ENCODE peak calls at places on chromosome 11, in six cellular contexts. A is NCI-H1092 treated with DMSO at 0.1 percent for 48 hours; T is BJ; O is activated CD4-positive, CD25-positive, alpha-beta regulatory T cell treated with anti-CD3 and anti-CD28 coated beads, Interleukin-2, amount 50 U/mL, for 16 hours; E is stimulated activated CD4-positive, alpha-beta T cell treated with anti-CD3 and anti-CD28 coated beads, Interleukin-1b, Interleukin-23, amount 100 ng/mL, for 1 hour; I is HT1080. D is an unnamed sample.

GRCh38 chr11:18836415-18836814 is 44.8 kb upstream of the PTPN5 start:
- DNase-seq in O (no peak), I (no peak), E (no peak), A (no peak), T (no peak), D (no peak)

GRCh38 chr11:44308923-44309482 is 936 bp downstream of the ALX4 start:
- DNase-seq in O (no peak), I (no peak), E (no peak), T (no peak), A (no peak), D (no peak)

GRCh38 chr11:91199866-91200265 is 977.0 kb upstream of the CHORDC1 start:
- DNase-seq in I (no peak), O (no peak), A (no peak), T (no peak), E (no peak), D (no peak)

GRCh38 chr11:116696381-116696941 is 76.3 kb downstream of the BUD13 start:
- DNase-seq in E (no peak), I (peak; percentile 77), T (no peak), O (no peak), A (peak; percentile 58), D (peak; percentile 32)

GRCh38 chr11:44133335-44133946 is 38.0 kb downstream of the EXT2 start:
- DNase-seq in A (peak; percentile 6), E (no peak), I (peak; percentile 26), O (no peak), T (no peak), D (no peak)

GRCh38 chr11:46345131-46345597 is 2.1 kb upstream of the DGKZ start:
- DNase-seq in A (no peak), T (no peak), E (no peak), I (no peak), O (no peak), D (no peak)

GRCh38 chr11:105046898-105047579 is 1.9 kb upstream of the CARD16 start:
- DNase-seq in A (no peak), O (no peak), E (no peak), I (peak; percentile 95), T (peak; percentile 99), D (no peak)

GRCh38 chr11:90219438-90219837 is 3.4 kb downstream of the CHORDC1 start:
- DNase-seq in I (no peak), O (no peak), T (no peak), E (no peak), A (no peak), D (no peak)